ENCODE peak calls at places on chromosome 12, in six cellular contexts. One of them, this sample, is unnamed.

GRCh38 chr12:102962532-102962931 is 5.1 kb downstream of the ASCL1 start:
- DNase-seq in LoVo: no peak
- DNase-seq in fibroblast of pulmonary artery: no peak
- DNase-seq in AG08396: no peak
- DNase-seq in hypothalamus: no peak
- DNase-seq in effector memory CD8-positive, alpha-beta T cell: no peak
- DNase-seq in this sample: no peak

GRCh38 chr12:51904951-51905471 is 2.3 kb upstream of the ACVRL1 start:
- DNase-seq in LoVo: no peak
- DNase-seq in fibroblast of pulmonary artery: peak; percentile 48
- DNase-seq in AG08396: no peak
- DNase-seq in hypothalamus: no peak
- DNase-seq in effector memory CD8-positive, alpha-beta T cell: no peak
- DNase-seq in this sample: no peak

GRCh38 chr12:86530996-86531655 is 274.9 kb upstream of the MGAT4C start:
- DNase-seq in LoVo: no peak
- DNase-seq in fibroblast of pulmonary artery: peak; percentile 84
- DNase-seq in AG08396: no peak
- DNase-seq in hypothalamus: no peak
- DNase-seq in effector memory CD8-positive, alpha-beta T cell: no peak
- DNase-seq in this sample: peak; percentile 77

GRCh38 chr12:132861558-132861957 is 25.8 kb downstream of the CHFR start:
- DNase-seq in LoVo: no peak
- DNase-seq in fibroblast of pulmonary artery: no peak
- DNase-seq in AG08396: no peak
- DNase-seq in hypothalamus: no peak
- DNase-seq in effector memory CD8-positive, alpha-beta T cell: no peak
- DNase-seq in this sample: no peak

GRCh38 chr12:110661337-110661972 is 27.5 kb downstream of the HVCN1 start:
- DNase-seq in LoVo: no peak
- DNase-seq in fibroblast of pulmonary artery: no peak
- DNase-seq in AG08396: no peak
- DNase-seq in hypothalamus: no peak
- DNase-seq in effector memory CD8-positive, alpha-beta T cell: peak; percentile 48
- DNase-seq in this sample: no peak

GRCh38 chr12:25276199-25276937 is 25.6 kb upstream of the KRAS start:
- DNase-seq in LoVo: peak; percentile 90
- DNase-seq in fibroblast of pulmonary artery: peak; percentile 90
- DNase-seq in AG08396: peak; percentile 49
- DNase-seq in hypothalamus: no peak
- DNase-seq in effector memory CD8-positive, alpha-beta T cell: no peak
- DNase-seq in this sample: peak; percentile 94

GRCh38 chr12:27779416-27779815 is 617 bp upstream of the KLHL42 start:
- DNase-seq in LoVo: peak; percentile 23
- DNase-seq in fibroblast of pulmonary artery: peak; percentile 10
- DNase-seq in AG08396: peak; percentile 16
- DNase-seq in hypothalamus: no peak
- DNase-seq in effector memory CD8-positive, alpha-beta T cell: no peak
- DNase-seq in this sample: no peak

GRCh38 chr12:2959194-2959507 is at the start of gene TEAD4:
- DNase-seq in LoVo: peak; percentile 92
- DNase-seq in fibroblast of pulmonary artery: peak; percentile 79
- DNase-seq in AG08396: peak; percentile 98
- DNase-seq in hypothalamus: no peak
- DNase-seq in effector memory CD8-positive, alpha-beta T cell: no peak
- DNase-seq in this sample: peak; percentile 70